ENCODE peak calls at places on chromosomes 13 and 19, in nine cellular contexts. One of them, this sample, is unnamed.
A peak's percentile ranks its signal among the peaks of the same experiment; 100 is the strongest.

GRCh38 chr13:38897521-38897920 is 93.1 kb downstream of the STOML3 start:
- DNase-seq in CD8-positive, alpha-beta T cell: no peak
- DNase-seq in fibroblast of lung: no peak
- DNase-seq in psoas muscle: no peak
- DNase-seq in CD4-positive, alpha-beta memory T cell: no peak
- DNase-seq in colonic mucosa: no peak
- DNase-seq in ascending aorta: no peak
- DNase-seq in H1: no peak
- DNase-seq in suprapubic skin: no peak
- DNase-seq in this sample: no peak

GRCh38 chr19:41886761-41887710 is 4.1 kb downstream of the ARHGEF1 start:
- DNase-seq in suprapubic skin: no peak
- DNase-seq in colonic mucosa: no peak
- DNase-seq in psoas muscle: no peak
- DNase-seq in CD4-positive, alpha-beta memory T cell: peak; percentile 83
- DNase-seq in H1: no peak
- DNase-seq in CD8-positive, alpha-beta T cell: peak; percentile 83
- DNase-seq in ascending aorta: no peak
- DNase-seq in fibroblast of lung: no peak
- DNase-seq in this sample: no peak

GRCh38 chr19:30402790-30403189 is 30.6 kb downstream of the ZNF536 start:
- DNase-seq in ascending aorta: no peak
- DNase-seq in suprapubic skin: no peak
- DNase-seq in H1: no peak
- DNase-seq in fibroblast of lung: no peak
- DNase-seq in colonic mucosa: no peak
- DNase-seq in CD8-positive, alpha-beta T cell: no peak
- DNase-seq in CD4-positive, alpha-beta memory T cell: no peak
- DNase-seq in psoas muscle: no peak
- DNase-seq in this sample: no peak

GRCh38 chr19:49890349-49891311 is 6.1 kb downstream of the IL4I1 start:
- DNase-seq in CD8-positive, alpha-beta T cell: peak; percentile 59
- DNase-seq in ascending aorta: no peak
- DNase-seq in colonic mucosa: peak; percentile 69
- DNase-seq in H1: no peak
- DNase-seq in CD4-positive, alpha-beta memory T cell: peak; percentile 67
- DNase-seq in suprapubic skin: no peak
- DNase-seq in psoas muscle: no peak
- DNase-seq in fibroblast of lung: no peak
- DNase-seq in this sample: no peak

GRCh38 chr19:42284641-42285341 is 15.7 kb downstream of the CIC start:
- DNase-seq in fibroblast of lung: no peak
- DNase-seq in CD8-positive, alpha-beta T cell: peak; percentile 30
- DNase-seq in psoas muscle: no peak
- DNase-seq in H1: no peak
- DNase-seq in ascending aorta: peak; percentile 68
- DNase-seq in suprapubic skin: no peak
- DNase-seq in colonic mucosa: no peak
- DNase-seq in CD4-positive, alpha-beta memory T cell: peak; percentile 36
- DNase-seq in this sample: no peak

GRCh38 chr19:32720216-32720935 is 809 bp downstream of the TDRD12 start:
- DNase-seq in H1: no peak
- DNase-seq in CD8-positive, alpha-beta T cell: no peak
- DNase-seq in CD4-positive, alpha-beta memory T cell: no peak
- DNase-seq in colonic mucosa: no peak
- DNase-seq in suprapubic skin: no peak
- DNase-seq in ascending aorta: no peak
- DNase-seq in psoas muscle: no peak
- DNase-seq in fibroblast of lung: no peak
- DNase-seq in this sample: no peak

GRCh38 chr13:85255978-85256377 is 543.2 kb downstream of the SLITRK6 start:
- DNase-seq in fibroblast of lung: no peak
- DNase-seq in CD4-positive, alpha-beta memory T cell: no peak
- DNase-seq in H1: no peak
- DNase-seq in CD8-positive, alpha-beta T cell: no peak
- DNase-seq in colonic mucosa: no peak
- DNase-seq in psoas muscle: no peak
- DNase-seq in ascending aorta: no peak
- DNase-seq in suprapubic skin: no peak
- DNase-seq in this sample: no peak

GRCh38 chr19:37874784-37875183 is 31.6 kb downstream of the WDR87 start:
- DNase-seq in H1: no peak
- DNase-seq in ascending aorta: no peak
- DNase-seq in colonic mucosa: no peak
- DNase-seq in CD8-positive, alpha-beta T cell: no peak
- DNase-seq in CD4-positive, alpha-beta memory T cell: no peak
- DNase-seq in psoas muscle: no peak
- DNase-seq in suprapubic skin: no peak
- DNase-seq in fibroblast of lung: peak; percentile 5
- DNase-seq in this sample: no peak

GRCh38 chr19:38003427-38004099 is 96.6 kb downstream of the SIPA1L3 start:
- DNase-seq in H1: no peak
- DNase-seq in ascending aorta: peak; percentile 82
- DNase-seq in colonic mucosa: peak; percentile 60
- DNase-seq in suprapubic skin: peak; percentile 83
- DNase-seq in CD8-positive, alpha-beta T cell: no peak
- DNase-seq in psoas muscle: peak; percentile 73
- DNase-seq in CD4-positive, alpha-beta memory T cell: no peak
- DNase-seq in fibroblast of lung: peak; percentile 82
- DNase-seq in this sample: no peak

GRCh38 chr13:112067871-112068305 is 939 bp downstream of the SOX1 start:
- DNase-seq in fibroblast of lung: no peak
- DNase-seq in H1: no peak
- DNase-seq in psoas muscle: no peak
- DNase-seq in suprapubic skin: peak; percentile 52
- DNase-seq in colonic mucosa: no peak
- DNase-seq in CD8-positive, alpha-beta T cell: no peak
- DNase-seq in ascending aorta: no peak
- DNase-seq in CD4-positive, alpha-beta memory T cell: no peak
- DNase-seq in this sample: no peak

GRCh38 chr13:109088101-109088500 is 458.7 kb downstream of the MYO16 start:
- DNase-seq in ascending aorta: no peak
- DNase-seq in psoas muscle: no peak
- DNase-seq in fibroblast of lung: no peak
- DNase-seq in H1: no peak
- DNase-seq in suprapubic skin: no peak
- DNase-seq in colonic mucosa: no peak
- DNase-seq in CD8-positive, alpha-beta T cell: no peak
- DNase-seq in CD4-positive, alpha-beta memory T cell: no peak
- DNase-seq in this sample: no peak

GRCh38 chr19:50362656-50363424 is 2.6 kb downstream of the NAPSA start:
- DNase-seq in H1: no peak
- DNase-seq in fibroblast of lung: no peak
- DNase-seq in CD8-positive, alpha-beta T cell: no peak
- DNase-seq in CD4-positive, alpha-beta memory T cell: no peak
- DNase-seq in psoas muscle: no peak
- DNase-seq in colonic mucosa: no peak
- DNase-seq in suprapubic skin: no peak
- DNase-seq in ascending aorta: no peak
- DNase-seq in this sample: no peak

GRCh38 chr19:51296331-51297093 is 14.9 kb upstream of the IGLON5 start:
- DNase-seq in CD4-positive, alpha-beta memory T cell: no peak
- DNase-seq in suprapubic skin: no peak
- DNase-seq in ascending aorta: no peak
- DNase-seq in colonic mucosa: no peak
- DNase-seq in fibroblast of lung: no peak
- DNase-seq in psoas muscle: no peak
- DNase-seq in CD8-positive, alpha-beta T cell: no peak
- DNase-seq in H1: no peak
- DNase-seq in this sample: no peak

GRCh38 chr19:19578241-19578640 is 40.2 kb downstream of the CILP2 start:
- DNase-seq in fibroblast of lung: no peak
- DNase-seq in colonic mucosa: no peak
- DNase-seq in ascending aorta: no peak
- DNase-seq in H1: no peak
- DNase-seq in suprapubic skin: no peak
- DNase-seq in psoas muscle: no peak
- DNase-seq in CD8-positive, alpha-beta T cell: no peak
- DNase-seq in CD4-positive, alpha-beta memory T cell: no peak
- DNase-seq in this sample: no peak

GRCh38 chr13:64675256-64675892 is 2554.8 kb downstream of the PCDH9 start:
- DNase-seq in ascending aorta: no peak
- DNase-seq in colonic mucosa: no peak
- DNase-seq in CD4-positive, alpha-beta memory T cell: no peak
- DNase-seq in CD8-positive, alpha-beta T cell: no peak
- DNase-seq in fibroblast of lung: peak; percentile 22
- DNase-seq in H1: no peak
- DNase-seq in psoas muscle: no peak
- DNase-seq in suprapubic skin: no peak
- DNase-seq in this sample: peak; percentile 39

GRCh38 chr13:75869981-75870380 is 233.9 kb downstream of the LMO7 start:
- DNase-seq in H1: no peak
- DNase-seq in colonic mucosa: no peak
- DNase-seq in psoas muscle: no peak
- DNase-seq in CD8-positive, alpha-beta T cell: no peak
- DNase-seq in ascending aorta: no peak
- DNase-seq in CD4-positive, alpha-beta memory T cell: peak; percentile 46
- DNase-seq in fibroblast of lung: no peak
- DNase-seq in suprapubic skin: no peak
- DNase-seq in this sample: no peak

GRCh38 chr19:9724157-9724556 is 44.4 kb downstream of the ZNF846 start:
- DNase-seq in CD4-positive, alpha-beta memory T cell: no peak
- DNase-seq in CD8-positive, alpha-beta T cell: no peak
- DNase-seq in H1: no peak
- DNase-seq in ascending aorta: no peak
- DNase-seq in fibroblast of lung: no peak
- DNase-seq in psoas muscle: no peak
- DNase-seq in suprapubic skin: no peak
- DNase-seq in colonic mucosa: no peak
- DNase-seq in this sample: no peak

GRCh38 chr19:9729162-9729561 is 39.4 kb downstream of the ZNF846 start:
- DNase-seq in CD8-positive, alpha-beta T cell: no peak
- DNase-seq in psoas muscle: no peak
- DNase-seq in ascending aorta: no peak
- DNase-seq in CD4-positive, alpha-beta memory T cell: no peak
- DNase-seq in H1: no peak
- DNase-seq in suprapubic skin: no peak
- DNase-seq in fibroblast of lung: no peak
- DNase-seq in colonic mucosa: no peak
- DNase-seq in this sample: no peak

GRCh38 chr19:9721861-9722260 is 46.7 kb downstream of the ZNF846 start:
- DNase-seq in ascending aorta: no peak
- DNase-seq in fibroblast of lung: no peak
- DNase-seq in CD4-positive, alpha-beta memory T cell: no peak
- DNase-seq in colonic mucosa: no peak
- DNase-seq in suprapubic skin: no peak
- DNase-seq in CD8-positive, alpha-beta T cell: no peak
- DNase-seq in H1: no peak
- DNase-seq in psoas muscle: no peak
- DNase-seq in this sample: no peak

DNA sequence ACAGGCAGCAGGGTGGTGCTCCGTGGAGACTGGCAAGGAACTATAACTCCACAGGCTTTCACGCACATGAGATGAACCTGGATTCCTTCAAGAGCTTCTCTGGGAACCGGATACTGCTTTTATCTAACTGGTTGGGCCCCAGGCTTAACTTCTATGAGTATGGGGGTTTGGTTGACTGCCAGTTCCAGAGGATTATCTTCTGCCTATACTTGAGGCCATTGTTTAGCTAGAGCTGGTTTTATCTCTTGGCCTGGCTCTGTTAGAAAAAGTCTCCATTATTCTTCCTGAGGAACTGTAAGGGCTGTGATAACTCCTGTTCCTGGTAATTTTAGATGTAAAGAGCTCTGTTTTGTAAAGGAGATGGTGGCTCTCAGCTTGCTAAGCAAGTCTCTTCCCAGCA is 40.9 kb downstream of the ZNF846 start:
- DNase-seq in CD8-positive, alpha-beta T cell: no peak
- DNase-seq in colonic mucosa: no peak
- DNase-seq in suprapubic skin: no peak
- DNase-seq in psoas muscle: no peak
- DNase-seq in CD4-positive, alpha-beta memory T cell: no peak
- DNase-seq in fibroblast of lung: no peak
- DNase-seq in ascending aorta: no peak
- DNase-seq in H1: no peak
- DNase-seq in this sample: no peak
- H3K36me3 ChIP-seq in CD8-positive, alpha-beta T cell: no peaks in the 10 kb centered on the region
- H3K36me3 ChIP-seq in colonic mucosa: no peaks in the 10 kb centered on the region
- H3K36me3 ChIP-seq in suprapubic skin: no peaks in the 10 kb centered on the region
- H3K36me3 ChIP-seq in psoas muscle: no peaks in the 10 kb centered on the region
- H3K36me3 ChIP-seq in CD4-positive, alpha-beta memory T cell: no peaks in the 10 kb centered on the region
- H3K36me3 ChIP-seq in fibroblast of lung: no peaks in the 10 kb centered on the region
- H3K36me3 ChIP-seq in ascending aorta: no peaks in the 10 kb centered on the region
- H3K36me3 ChIP-seq in H1: no peaks in the 10 kb centered on the region
- H3K36me3 ChIP-seq in this sample: no peaks in the 10 kb centered on the region

DNA sequence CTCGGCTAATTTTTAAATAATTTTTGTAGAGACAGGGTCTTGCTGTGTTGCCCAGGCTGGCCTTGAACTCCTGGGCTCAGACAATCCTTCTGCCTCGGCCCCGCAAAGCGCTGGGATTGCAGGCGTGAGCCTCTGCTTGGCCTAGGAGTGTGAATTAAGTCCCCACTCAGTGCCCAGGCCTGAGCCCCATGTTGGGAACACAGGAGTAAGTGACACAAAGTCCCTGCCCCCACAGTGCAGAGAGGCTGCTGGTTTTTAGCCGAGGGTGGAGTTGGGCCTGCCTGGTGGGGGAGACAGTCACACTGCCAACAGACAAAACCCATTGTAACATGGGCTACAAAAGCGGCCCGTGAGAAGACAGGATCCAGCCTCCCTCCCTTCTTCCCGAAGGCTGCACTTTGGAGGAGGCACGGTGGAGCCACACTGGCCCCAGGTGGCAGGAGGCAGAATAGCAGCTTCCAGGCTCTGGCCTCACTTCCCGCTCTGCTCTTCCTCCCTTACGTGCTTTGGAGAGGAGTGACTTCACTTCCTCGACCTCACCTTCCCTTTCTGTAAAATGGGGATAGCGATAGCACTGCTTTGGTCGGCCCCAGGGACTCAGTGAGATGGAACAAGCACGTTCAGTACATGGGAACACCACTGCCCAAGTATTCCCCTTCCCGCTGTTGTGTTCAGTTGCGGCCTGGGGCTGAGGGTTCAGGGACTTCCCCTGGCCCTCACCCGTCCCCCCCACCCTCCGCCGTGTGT is 15.2 kb upstream of the EHD2 start:
- DNase-seq in psoas muscle: peak; percentile 75
- DNase-seq in CD4-positive, alpha-beta memory T cell: peak; percentile 54
- DNase-seq in H1: peak; percentile 84
- DNase-seq in fibroblast of lung: peak; percentile 83
- DNase-seq in CD8-positive, alpha-beta T cell: peak; percentile 44
- DNase-seq in ascending aorta: peak; percentile 80
- DNase-seq in suprapubic skin: peak; percentile 90
- DNase-seq in colonic mucosa: peak; percentile 74
- DNase-seq in this sample: no peak
- H3K36me3 ChIP-seq in psoas muscle: peaks cover 49% of the 10 kb centered on the region
- H3K36me3 ChIP-seq in CD4-positive, alpha-beta memory T cell: peaks cover 17% of the 10 kb centered on the region
- H3K36me3 ChIP-seq in H1: peaks cover 23% of the 10 kb centered on the region
- H3K36me3 ChIP-seq in fibroblast of lung: peaks cover 22% of the 10 kb centered on the region
- H3K36me3 ChIP-seq in CD8-positive, alpha-beta T cell: peaks cover 12% of the 10 kb centered on the region
- H3K36me3 ChIP-seq in ascending aorta: peaks cover 47% of the 10 kb centered on the region
- H3K36me3 ChIP-seq in suprapubic skin: peaks cover 59% of the 10 kb centered on the region
- H3K36me3 ChIP-seq in colonic mucosa: peaks cover 8% of the 10 kb centered on the region
- H3K36me3 ChIP-seq in this sample: peaks cover 28% of the 10 kb centered on the region

GRCh38 chr19:1441677-1442438 is 3.7 kb downstream of the RPS15 start:
- DNase-seq in CD4-positive, alpha-beta memory T cell: no peak
- DNase-seq in CD8-positive, alpha-beta T cell: no peak
- DNase-seq in H1: no peak
- DNase-seq in ascending aorta: no peak
- DNase-seq in psoas muscle: no peak
- DNase-seq in suprapubic skin: no peak
- DNase-seq in fibroblast of lung: no peak
- DNase-seq in colonic mucosa: no peak
- DNase-seq in this sample: no peak
- H3K36me3 ChIP-seq in CD4-positive, alpha-beta memory T cell: peaks cover 31% of the 10 kb centered on the region
- H3K36me3 ChIP-seq in CD8-positive, alpha-beta T cell: peaks cover 22% of the 10 kb centered on the region
- H3K36me3 ChIP-seq in H1: peaks cover 29% of the 10 kb centered on the region
- H3K36me3 ChIP-seq in ascending aorta: peaks cover 20% of the 10 kb centered on the region
- H3K36me3 ChIP-seq in psoas muscle: peaks cover 37% of the 10 kb centered on the region
- H3K36me3 ChIP-seq in suprapubic skin: peaks cover 32% of the 10 kb centered on the region
- H3K36me3 ChIP-seq in fibroblast of lung: peaks cover 31% of the 10 kb centered on the region
- H3K36me3 ChIP-seq in colonic mucosa: peaks cover 17% of the 10 kb centered on the region
- H3K36me3 ChIP-seq in this sample: peaks cover 23% of the 10 kb centered on the region

GRCh38 chr13:45335397-45336024 is 5.5 kb downstream of the TPT1 start:
- DNase-seq in colonic mucosa: no peak
- DNase-seq in CD8-positive, alpha-beta T cell: no peak
- DNase-seq in suprapubic skin: no peak
- DNase-seq in CD4-positive, alpha-beta memory T cell: no peak
- DNase-seq in H1: no peak
- DNase-seq in psoas muscle: no peak
- DNase-seq in ascending aorta: no peak
- DNase-seq in fibroblast of lung: no peak
- DNase-seq in this sample: no peak
- H3K36me3 ChIP-seq in colonic mucosa: peaks cover 29% of the 10 kb centered on the region
- H3K36me3 ChIP-seq in CD8-positive, alpha-beta T cell: peaks cover 42% of the 10 kb centered on the region
- H3K36me3 ChIP-seq in suprapubic skin: peaks cover 54% of the 10 kb centered on the region
- H3K36me3 ChIP-seq in CD4-positive, alpha-beta memory T cell: peaks cover 34% of the 10 kb centered on the region
- H3K36me3 ChIP-seq in H1: peaks cover 51% of the 10 kb centered on the region
- H3K36me3 ChIP-seq in psoas muscle: peaks cover 69% of the 10 kb centered on the region
- H3K36me3 ChIP-seq in ascending aorta: peaks cover 43% of the 10 kb centered on the region
- H3K36me3 ChIP-seq in fibroblast of lung: peaks cover 25% of the 10 kb centered on the region
- H3K36me3 ChIP-seq in this sample: peaks cover 22% of the 10 kb centered on the region

This sample was measured in BJ.